ENCODE peak calls at places on chromosomes 12 and 14, in six cellular contexts. C is astrocyte, I is mucosa of descending colon, F is GM23338, A is fibroblast of lung, Y is thyroid gland. O is an unnamed sample.

GRCh38 chr12:16323010-16323409 is 24.4 kb upstream of the MGST1 start:
- DNase-seq in C (peak; percentile 56), I (no peak), F (no peak), A (no peak), Y (no peak), O (no peak)

GRCh38 chr14:93185333-93185688 is 194 bp downstream of the LYSET start:
- DNase-seq in C (no peak), I (no peak), F (no peak), A (no peak), Y (no peak), O (no peak)

GRCh38 chr14:100278702-100279101 is 27.5 kb downstream of the SLC25A29 start:
- DNase-seq in C (peak; percentile 65), I (no peak), F (no peak), A (peak; percentile 60), Y (peak; percentile 80), O (no peak)

GRCh38 chr12:92290881-92291280 is 145.2 kb upstream of the BTG1 start:
- DNase-seq in C (peak; percentile 73), I (no peak), F (no peak), A (peak; percentile 74), Y (no peak), O (no peak)

GRCh38 chr12:7042847-7043246 is 17.7 kb upstream of the C1S start:
- DNase-seq in C (no peak), I (no peak), F (peak; percentile 70), A (peak; percentile 62), Y (no peak), O (no peak)

GRCh38 chr14:60250318-60251035 is 1.5 kb downstream of the PPM1A start:
- DNase-seq in C (peak; percentile 26), I (peak; percentile 45), F (peak; percentile 23), A (peak; percentile 2), Y (peak; percentile 40), O (peak; percentile 52)

GRCh38 chr14:105861985-105862465 is 335.6 kb downstream of the TMEM121 start:
- DNase-seq in C (no peak), I (peak; percentile 52), F (no peak), A (no peak), Y (no peak), O (no peak)

GRCh38 chr12:106195638-106196037 is 52.2 kb downstream of the CKAP4 start:
- DNase-seq in C (peak; percentile 66), I (peak; percentile 54), F (no peak), A (peak; percentile 64), Y (peak; percentile 95), O (peak; percentile 27)

GRCh38 chr12:88325076-88325827 is 183.1 kb downstream of the TMTC3 start:
- DNase-seq in C (peak; percentile 97), I (no peak), F (no peak), A (peak; percentile 95), Y (no peak), O (no peak)

GRCh38 chr14:77041837-77042557 is 13.5 kb upstream of the IRF2BPL start:
- DNase-seq in C (peak; percentile 98), I (no peak), F (no peak), A (peak; percentile 95), Y (peak; percentile 81), O (no peak)

GRCh38 chr12:56082967-56083366 is 3.0 kb downstream of the ERBB3 start:
- DNase-seq in C (no peak), I (no peak), F (no peak), A (no peak), Y (no peak), O (no peak)

GRCh38 chr12:124474709-124475108 is 92.7 kb downstream of the NCOR2 start:
- DNase-seq in C (no peak), I (no peak), F (no peak), A (no peak), Y (no peak), O (no peak)

GRCh38 chr12:111753144-111753881 is 13.4 kb upstream of the ALDH2 start:
- DNase-seq in C (no peak), I (peak; percentile 69), F (peak; percentile 81), A (peak; percentile 76), Y (peak; percentile 61), O (peak; percentile 65)

GRCh38 chr12:81089412-81089811 is 11.5 kb downstream of the ACSS3 start:
- DNase-seq in C (peak; percentile 18), I (no peak), F (no peak), A (no peak), Y (no peak), O (no peak)

GRCh38 chr12:25051583-25052190 is 102.8 kb upstream of the BCAT1 start:
- DNase-seq in C (no peak), I (peak; percentile 57), F (no peak), A (no peak), Y (no peak), O (no peak)

GRCh38 chr12:517538-517937 is 57.8 kb downstream of the B4GALNT3 start:
- DNase-seq in C (no peak), I (no peak), F (no peak), A (no peak), Y (no peak), O (no peak)

GRCh38 chr12:22692964-22693555 is 68.1 kb downstream of the ETNK1 start:
- DNase-seq in C (no peak), I (peak; percentile 44), F (no peak), A (no peak), Y (no peak), O (no peak)

GRCh38 chr14:80464531-80465149 is 253.3 kb upstream of the DIO2 start:
- DNase-seq in C (no peak), I (no peak), F (peak; percentile 64), A (no peak), Y (no peak), O (no peak)

GRCh38 chr12:92144631-92145480 is 790 bp downstream of the BTG1 start:
- DNase-seq in C (peak; percentile 63), I (peak; percentile 77), F (peak; percentile 40), A (peak; percentile 57), Y (peak; percentile 47), O (peak; percentile 82)

GRCh38 chr14:38210168-38210567 is 2.5 kb downstream of the SSTR1 start:
- DNase-seq in C (no peak), I (no peak), F (peak; percentile 50), A (peak; percentile 65), Y (no peak), O (no peak)

GRCh38 chr12:102631274-102631673 is 150.9 kb upstream of the IGF1 start:
- DNase-seq in C (peak; percentile 76), I (no peak), F (no peak), A (peak; percentile 6), Y (no peak), O (no peak)

GRCh38 chr14:43914041-43914693 is 592.9 kb downstream of the FSCB start:
- DNase-seq in C (no peak), I (no peak), F (no peak), A (no peak), Y (no peak), O (no peak)

GRCh38 chr12:51972849-51973273 is 21.4 kb downstream of the ACVR1B start:
- DNase-seq in C (peak; percentile 92), I (peak; percentile 69), F (no peak), A (peak; percentile 80), Y (peak; percentile 20), O (no peak)

GRCh38 chr12:51976376-51977160 is 25.1 kb downstream of the ACVR1B start:
- DNase-seq in C (peak; percentile 77), I (no peak), F (no peak), A (peak; percentile 23), Y (no peak), O (no peak)

GRCh38 chr12:51975196-51975595 is 23.7 kb downstream of the ACVR1B start:
- DNase-seq in C (no peak), I (no peak), F (no peak), A (no peak), Y (no peak), O (no peak)

GRCh38 chr12:51973560-51973959 is 22.1 kb downstream of the ACVR1B start:
- DNase-seq in C (no peak), I (no peak), F (no peak), A (peak; percentile 70), Y (no peak), O (no peak)

DNA sequence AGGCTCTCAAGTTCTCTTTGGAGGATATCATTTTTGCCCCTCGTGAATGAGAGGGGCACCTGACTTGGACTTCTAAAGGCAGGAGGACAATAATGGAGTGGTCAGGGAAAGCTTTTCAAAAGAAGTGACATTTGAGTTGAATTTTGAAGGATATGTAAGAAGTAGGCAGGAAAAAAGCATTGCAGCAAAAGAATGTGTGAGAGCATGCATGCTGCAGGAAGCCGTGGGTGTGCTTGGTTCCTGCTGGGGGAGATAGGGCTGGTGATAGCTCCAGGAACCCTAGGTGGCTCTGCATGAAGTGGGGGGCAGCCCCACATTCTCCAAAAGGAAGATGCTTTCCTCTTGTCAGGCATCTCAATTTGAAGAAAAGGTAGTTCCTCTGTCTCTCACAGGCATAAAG is 23.1 kb downstream of the ACVR1B start:
- DNase-seq in C (no peak), I (no peak), F (no peak), A (no peak), Y (no peak), O (no peak)
- H3K4me1 ChIP-seq in C (peaks cover 72% of the 10 kb centered on the region), I (peaks cover 38% of the 10 kb centered on the region), F (peaks cover 12% of the 10 kb centered on the region), A (peaks cover 13% of the 10 kb centered on the region), Y (peaks cover 38% of the 10 kb centered on the region), O (peaks cover 6% of the 10 kb centered on the region)

GRCh38 chr12:128863957-128864356 is 10.7 kb downstream of the GLT1D1 start:
- DNase-seq in C (no peak), I (no peak), F (no peak), A (no peak), Y (no peak), O (no peak)
- H3K4me1 ChIP-seq in C (no peaks in the 10 kb centered on the region), I (no peaks in the 10 kb centered on the region), F (no peaks in the 10 kb centered on the region), A (no peaks in the 10 kb centered on the region), Y (no peaks in the 10 kb centered on the region), O (no peaks in the 10 kb centered on the region)

GRCh38 chr12:97568336-97569180 is 106.0 kb downstream of the RMST start:
- DNase-seq in C (no peak), I (no peak), F (no peak), A (no peak), Y (peak; percentile 66), O (peak; percentile 27)

GRCh38 chr12:97575792-97576191 is 113.2 kb downstream of the RMST start:
- DNase-seq in C (peak; percentile 52), I (no peak), F (no peak), A (no peak), Y (no peak), O (no peak)

GRCh38 chr12:97572220-97572619 is 109.6 kb downstream of the RMST start:
- DNase-seq in C (no peak), I (no peak), F (no peak), A (no peak), Y (no peak), O (no peak)

DNA sequence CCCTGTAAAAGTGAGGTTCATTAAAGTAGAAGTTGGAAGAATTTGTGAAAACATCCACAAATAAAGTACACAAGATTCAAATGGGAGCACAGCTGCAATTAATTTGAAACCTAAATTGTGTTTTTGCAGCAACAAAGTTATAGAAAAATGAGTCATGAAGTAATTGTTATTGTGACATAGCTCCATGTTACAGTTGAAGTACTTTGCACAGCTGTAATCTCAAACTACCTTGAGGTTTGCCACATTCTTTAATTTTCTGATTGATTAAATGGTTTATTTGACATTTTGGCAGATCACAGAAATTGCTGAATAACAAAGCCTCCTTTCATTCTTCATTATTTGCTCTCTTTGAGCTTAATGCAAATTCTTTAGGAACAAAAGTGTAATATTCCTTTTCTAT is 111.3 kb downstream of the RMST start:
- DNase-seq in C (peak; percentile 33), I (no peak), F (no peak), A (no peak), Y (no peak), O (no peak)
- H3K4me1 ChIP-seq in C (no peaks in the 10 kb centered on the region), I (no peaks in the 10 kb centered on the region), F (no peaks in the 10 kb centered on the region), A (no peaks in the 10 kb centered on the region), Y (peaks cover 8% of the 10 kb centered on the region), O (no peaks in the 10 kb centered on the region)

DNA sequence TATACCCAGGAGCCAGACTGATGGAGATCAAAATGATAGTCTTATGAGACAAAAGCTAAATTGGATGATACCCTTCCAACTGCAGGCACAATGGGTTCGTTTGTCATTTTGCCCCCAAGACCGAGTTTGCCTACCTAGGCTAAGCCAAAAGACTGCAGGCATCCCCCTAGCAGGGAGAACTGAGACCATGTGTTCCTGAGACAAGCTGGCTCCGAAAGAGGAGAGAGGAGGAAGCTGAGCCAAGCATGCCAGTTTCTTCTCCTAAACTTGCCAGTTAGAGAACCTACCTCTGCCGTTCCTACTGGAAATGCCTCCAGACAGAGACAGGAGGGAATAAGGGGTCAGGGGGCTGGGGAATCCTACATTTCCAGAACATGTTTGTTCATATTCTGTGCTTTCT is 8.3 kb upstream of the ELK3 start:
- DNase-seq in C (no peak), I (no peak), F (no peak), A (no peak), Y (no peak), O (no peak)
- H3K4me1 ChIP-seq in C (no peaks in the 10 kb centered on the region), I (no peaks in the 10 kb centered on the region), F (no peaks in the 10 kb centered on the region), A (no peaks in the 10 kb centered on the region), Y (no peaks in the 10 kb centered on the region), O (no peaks in the 10 kb centered on the region)